ENCODE peak calls at places on chromosome 16, in four cellular contexts. J is CD4-positive, alpha-beta T cell; W is activated gamma-delta T cell treated with Interleukin-2 at 50 U/mL for 16 hours; B is T-helper 1 cell. H is an unnamed sample.

GRCh38 chr16:1960665-1961630 is 1.6 kb downstream of the NDUFB10 start:
- DNase-seq in J (no peak), W (no peak), B (peak), H (no peak)

GRCh38 chr16:35201151-35201550 is 1741.7 kb downstream of the TP53TG3F start:
- DNase-seq in J (no peak), W (no peak), B (no peak), H (no peak)

GRCh38 chr16:81627024-81627423 is 152.1 kb upstream of the PLCG2 start:
- DNase-seq in J (no peak), W (no peak), B (no peak), H (peak)

GRCh38 chr16:2468725-2469398 is 2.2 kb upstream of the NTN3 start:
- DNase-seq in J (no peak), W (no peak), B (no peak), H (no peak)

GRCh38 chr16:75458029-75458428 is 6.5 kb downstream of the TMEM170A start:
- DNase-seq in J (no peak), W (no peak), B (no peak), H (no peak)

GRCh38 chr16:59973966-59974365 is 1239.8 kb upstream of the GOT2 start:
- DNase-seq in J (no peak), W (no peak), B (no peak), H (no peak)

GRCh38 chr16:78022347-78022746 is at the start of gene CLEC3A:
- DNase-seq in J (no peak), W (no peak), B (no peak), H (no peak)

GRCh38 chr16:14302399-14303181 is 231.5 kb downstream of the MRTFB start:
- DNase-seq in J (no peak), W (no peak), B (no peak), H (no peak)

GRCh38 chr16:12208341-12209035 is 232.0 kb downstream of the SNX29 start:
- DNase-seq in J (no peak), W (no peak), B (no peak), H (no peak)

GRCh38 chr16:26374279-26374925 is 682.6 kb downstream of the HS3ST4 start:
- DNase-seq in J (no peak), W (no peak), B (no peak), H (no peak)

GRCh38 chr16:2482181-2483107 is 7.5 kb downstream of the TBC1D24 start:
- DNase-seq in J (no peak), W (no peak), B (no peak), H (no peak)

GRCh38 chr16:1708768-1709180 is 2.8 kb downstream of the MAPK8IP3 start:
- DNase-seq in J (no peak), W (peak), B (no peak), H (no peak)

GRCh38 chr16:14486520-14487303 is 143.3 kb downstream of the PARN start:
- DNase-seq in J (no peak), W (no peak), B (no peak), H (no peak)

GRCh38 chr16:20348365-20349185 is 3.9 kb downstream of the UMOD start:
- DNase-seq in J (no peak), W (no peak), B (no peak), H (no peak)

GRCh38 chr16:10616744-10617640 is 36.6 kb upstream of the EMP2 start:
- DNase-seq in J (no peak), W (no peak), B (no peak), H (no peak)

GRCh38 chr16:20952144-20952797 is 51.7 kb downstream of the LYRM1 start:
- DNase-seq in J (no peak), W (no peak), B (no peak), H (no peak)

GRCh38 chr16:59543641-59544040 is 809.5 kb upstream of the GOT2 start:
- DNase-seq in J (no peak), W (no peak), B (no peak), H (no peak)

GRCh38 chr16:46638947-46639925 is 18.1 kb upstream of the SHCBP1 start:
- DNase-seq in J (no peak), W (no peak), B (no peak), H (no peak)

GRCh38 chr16:71637398-71637797 is 11.4 kb downstream of the MARVELD3 start:
- DNase-seq in J (no peak), W (no peak), B (no peak), H (no peak)

GRCh38 chr16:12348733-12349704 is 372.5 kb downstream of the SNX29 start:
- DNase-seq in J (no peak), W (no peak), B (no peak), H (no peak)

GRCh38 chr16:1712791-1713261 is 6.8 kb downstream of the MAPK8IP3 start:
- DNase-seq in J (no peak), W (no peak), B (no peak), H (no peak)

GRCh38 chr16:53055603-53056527 is 1.1 kb downstream of the CHD9 start:
- DNase-seq in J (no peak), W (no peak), B (peak), H (no peak)

GRCh38 chr16:27449434-27450188 is 47.6 kb downstream of the IL21R start:
- DNase-seq in J (peak), W (peak), B (peak), H (peak)

GRCh38 chr16:30585022-30585399 is 486 bp downstream of the ZNF785 start:
- DNase-seq in J (no peak), W (no peak), B (peak), H (no peak)

GRCh38 chr16:30934827-30935557 is 11.6 kb downstream of the FBXL19 start:
- DNase-seq in J (no peak), W (no peak), B (peak), H (peak)

GRCh38 chr16:51024703-51025102 is 126.4 kb downstream of the SALL1 start:
- DNase-seq in J (no peak), W (no peak), B (no peak), H (no peak)

GRCh38 chr16:68985855-68986254 is 119.6 kb upstream of the HAS3 start:
- DNase-seq in J (no peak), W (no peak), B (no peak), H (no peak)